ENCODE peak calls at places on chromosomes 11 and 22, in four cellular contexts. Q is K562, W is HepG2, D is GM12878. K is an unnamed sample.
A peak's percentile ranks its signal among the peaks of the same experiment; 100 is the strongest.

GRCh38 chr11:64777449-64778222 is 706 bp downstream of the SF1 start:
- DNase-seq in D (no peak), Q (peak; percentile 94), W (peak; percentile 58), K (peak; percentile 92)

GRCh38 chr22:24759765-24760164 is 14.8 kb downstream of the PIWIL3 start:
- DNase-seq in Q (no peak), W (no peak), D (no peak), K (no peak)

GRCh38 chr11:101584651-101585050 is 844 bp upstream of the TRPC6 start:
- DNase-seq in Q (no peak), W (no peak), D (no peak), K (no peak)

GRCh38 chr11:100739636-100740035 is 52.5 kb downstream of the ARHGAP42 start:
- DNase-seq in Q (no peak), D (no peak), W (peak; percentile 40), K (no peak)

GRCh38 chr11:71498091-71498490 is 29.0 kb upstream of the KRTAP5-7 start:
- DNase-seq in D (no peak), W (no peak), Q (no peak), K (no peak)

GRCh38 chr11:59151761-59152160 is 9.1 kb downstream of the FAM111A start:
- DNase-seq in W (no peak), D (no peak), Q (no peak), K (no peak)

GRCh38 chr11:119363081-119363861 is 16.8 kb upstream of the MFRP start:
- DNase-seq in Q (no peak), D (no peak), W (no peak), K (no peak)

GRCh38 chr11:13924801-13925327 is 37.7 kb upstream of the SPON1 start:
- DNase-seq in D (no peak), W (no peak), Q (no peak), K (no peak)

GRCh38 chr22:31950226-31950625 is 5.9 kb downstream of the YWHAH start:
- DNase-seq in D (no peak), Q (no peak), W (no peak), K (no peak)

GRCh38 chr22:28442264-28442950 is 237.2 kb downstream of the TTC28 start:
- DNase-seq in W (peak; percentile 74), Q (peak; percentile 69), D (no peak), K (peak; percentile 87)

GRCh38 chr22:39219071-39220050 is 25.4 kb downstream of the PDGFB start:
- DNase-seq in W (no peak), Q (no peak), D (no peak), K (no peak)

GRCh38 chr22:23137905-23138520 is 3.8 kb downstream of the RSPH14 start:
- DNase-seq in Q (no peak), D (peak; percentile 86), W (no peak), K (no peak)

GRCh38 chr22:31509041-31509440 is 12.7 kb downstream of the SFI1 start:
- DNase-seq in W (no peak), Q (no peak), D (no peak), K (no peak)

GRCh38 chr11:1728931-1729691 is 21.3 kb downstream of the IFITM10 start:
- DNase-seq in D (no peak), W (no peak), Q (no peak), K (no peak)

GRCh38 chr11:15698855-15699254 is 584.1 kb downstream of the INSC start:
- DNase-seq in Q (no peak), D (no peak), W (no peak), K (no peak)

GRCh38 chr11:117932426-117932825 is 3.2 kb upstream of the TMPRSS13 start:
- DNase-seq in Q (no peak), W (no peak), D (no peak), K (no peak)

GRCh38 chr22:46292173-46292572 is 4.5 kb upstream of the GTSE1 start:
- DNase-seq in Q (no peak), D (no peak), W (no peak), K (no peak)

GRCh38 chr22:47591016-47591415 is 828.6 kb downstream of the TBC1D22A start:
- DNase-seq in D (no peak), Q (no peak), W (no peak), K (no peak)

GRCh38 chr11:68504432-68505066 is 44.0 kb downstream of the PPP6R3 start:
- DNase-seq in D (no peak), W (no peak), Q (no peak), K (no peak)

GRCh38 chr11:26613759-26614158 is 41.7 kb upstream of the MUC15 start:
- DNase-seq in Q (no peak), D (no peak), W (no peak), K (no peak)

GRCh38 chr11:77547863-77548551 is 41.7 kb upstream of the AQP11 start:
- DNase-seq in Q (peak; percentile 30), W (peak; percentile 56), D (peak; percentile 38), K (peak; percentile 62)

GRCh38 chr11:14288189-14288935 is 70.6 kb downstream of the RRAS2 start:
- DNase-seq in Q (no peak), D (no peak), W (no peak), K (no peak)

GRCh38 chr22:36772451-36772850 is 3.5 kb downstream of the IFT27 start:
- DNase-seq in W (no peak), D (no peak), Q (no peak), K (no peak)

GRCh38 chr22:36775966-36776669 is at the start of gene IFT27:
- DNase-seq in Q (peak; percentile 66), W (peak; percentile 82), D (peak; percentile 99), K (peak; percentile 100)

GRCh38 chr22:36775589-36775965 is 342 bp downstream of the IFT27 start:
- DNase-seq in Q (no peak), W (no peak), D (no peak), K (peak; percentile 34)

GRCh38 chr22:36771376-36772063 is 4.4 kb downstream of the IFT27 start:
- DNase-seq in Q (no peak), W (no peak), D (no peak), K (no peak)

DNA sequence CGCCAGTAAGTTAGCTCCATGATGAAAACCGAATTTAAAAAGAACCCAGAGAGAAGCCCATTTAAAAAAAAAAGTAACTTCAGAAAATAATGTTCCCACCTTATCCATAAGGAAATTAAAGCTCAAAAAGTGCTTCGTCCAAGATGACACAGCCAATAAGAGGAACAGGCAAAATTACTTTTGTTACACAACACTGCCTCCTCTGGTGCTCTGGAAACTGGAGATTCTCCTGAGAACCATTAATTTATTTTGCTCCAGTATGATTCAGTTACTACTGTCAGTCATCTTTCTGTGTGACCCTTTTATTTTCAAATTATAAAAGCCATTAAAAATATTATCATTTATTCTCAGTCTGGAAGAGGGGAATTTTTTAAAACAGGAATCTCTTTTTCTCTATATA is 2.0 kb downstream of the IFT27 start:
- DNase-seq in D (no peak), W (no peak), Q (no peak), K (peak; percentile 42)
- TF ChIP-seq FOXK2 in D (no peak), W (no peak), Q (no peak), K (no peak)

GRCh38 chr22:29617922-29618629 is 14.6 kb downstream of the NF2 start:
- DNase-seq in W (no peak), D (no peak), Q (no peak), K (no peak)
- TF ChIP-seq FOXK2 in W (no peak), D (no peak), Q (no peak), K (no peak)

GRCh38 chr22:19744350-19745006 is 16.1 kb upstream of the TBX1 start:
- DNase-seq in Q (no peak), D (no peak), W (no peak), K (no peak)
- TF ChIP-seq FOXK2 in Q (no peak), D (no peak), W (no peak), K (no peak)

GRCh38 chr11:83007909-83008580 is 63.7 kb downstream of the RAB30 start:
- DNase-seq in W (peak; percentile 88), D (no peak), Q (peak; percentile 62), K (peak; percentile 19)
- TF ChIP-seq FOXK2 in W (no peak), D (no peak), Q (peak; percentile 57), K (no peak)

GRCh38 chr11:95556342-95557151 is 233.0 kb downstream of the FAM76B start:
- DNase-seq in Q (no peak), W (no peak), D (peak; percentile 75), K (no peak)
- TF ChIP-seq FOXK2 in Q (no peak), W (no peak), D (no peak), K (no peak)